ENCODE peak calls at places on chromosome 2, in four cellular contexts. One of them, this sample, is unnamed.

GRCh38 chr2:10162586-10163497 is 40.3 kb downstream of the RRM2 start:
- DNase-seq in IMR-90: no peak
- DNase-seq in left ventricle myocardium inferior: no peak
- DNase-seq in right lobe of liver: no peak
- DNase-seq in this sample: no peak

GRCh38 chr2:23595601-23596251 is 210.7 kb downstream of the KLHL29 start:
- DNase-seq in right lobe of liver: no peak
- DNase-seq in left ventricle myocardium inferior: no peak
- DNase-seq in IMR-90: peak; percentile 13
- DNase-seq in this sample: no peak

GRCh38 chr2:26691881-26692813 is at the start of gene KCNK3:
- DNase-seq in IMR-90: peak; percentile 25
- DNase-seq in left ventricle myocardium inferior: peak; percentile 70
- DNase-seq in right lobe of liver: peak; percentile 40
- DNase-seq in this sample: peak; percentile 68

GRCh38 chr2:160156084-160156483 is 44.0 kb downstream of the ITGB6 start:
- DNase-seq in left ventricle myocardium inferior: no peak
- DNase-seq in IMR-90: no peak
- DNase-seq in right lobe of liver: no peak
- DNase-seq in this sample: no peak

GRCh38 chr2:28274911-28275685 is 117.6 kb upstream of the FOSL2 start:
- DNase-seq in left ventricle myocardium inferior: no peak
- DNase-seq in right lobe of liver: no peak
- DNase-seq in IMR-90: peak; percentile 98
- DNase-seq in this sample: peak; percentile 57

GRCh38 chr2:7004641-7005040 is 87.4 kb downstream of the RNF144A start:
- DNase-seq in left ventricle myocardium inferior: no peak
- DNase-seq in right lobe of liver: no peak
- DNase-seq in IMR-90: no peak
- DNase-seq in this sample: no peak

GRCh38 chr2:86788881-86789686 is 1.6 kb downstream of the CD8A start:
- DNase-seq in left ventricle myocardium inferior: no peak
- DNase-seq in IMR-90: no peak
- DNase-seq in right lobe of liver: no peak
- DNase-seq in this sample: no peak

GRCh38 chr2:160389875-160390274 is 103.7 kb downstream of the RBMS1 start:
- DNase-seq in right lobe of liver: no peak
- DNase-seq in left ventricle myocardium inferior: no peak
- DNase-seq in IMR-90: peak; percentile 64
- DNase-seq in this sample: no peak

GRCh38 chr2:42974697-42975357 is 182.4 kb upstream of the HAAO start:
- DNase-seq in right lobe of liver: peak; percentile 79
- DNase-seq in IMR-90: peak; percentile 63
- DNase-seq in left ventricle myocardium inferior: peak; percentile 79
- DNase-seq in this sample: peak; percentile 85

GRCh38 chr2:73920577-73921545 is 5.8 kb upstream of the DGUOK start:
- DNase-seq in right lobe of liver: peak; percentile 43
- DNase-seq in IMR-90: peak; percentile 38
- DNase-seq in left ventricle myocardium inferior: no peak
- DNase-seq in this sample: no peak

GRCh38 chr2:61247204-61247812 is 85.3 kb downstream of the C2orf74 start:
- DNase-seq in left ventricle myocardium inferior: no peak
- DNase-seq in right lobe of liver: no peak
- DNase-seq in IMR-90: peak; percentile 48
- DNase-seq in this sample: no peak

GRCh38 chr2:204950695-204951094 is 405.4 kb downstream of the PARD3B start:
- DNase-seq in IMR-90: peak; percentile 62
- DNase-seq in left ventricle myocardium inferior: no peak
- DNase-seq in right lobe of liver: no peak
- DNase-seq in this sample: no peak

GRCh38 chr2:950627-950992 is at the start of gene SNTG2:
- DNase-seq in left ventricle myocardium inferior: peak; percentile 35
- DNase-seq in right lobe of liver: peak; percentile 54
- DNase-seq in IMR-90: no peak
- DNase-seq in this sample: peak; percentile 20

GRCh38 chr2:178229927-178230326 is 35.6 kb downstream of the OSBPL6 start:
- DNase-seq in left ventricle myocardium inferior: no peak
- DNase-seq in right lobe of liver: no peak
- DNase-seq in IMR-90: no peak
- DNase-seq in this sample: no peak

GRCh38 chr2:11995381-11995947 is 249.0 kb downstream of the LPIN1 start:
- DNase-seq in left ventricle myocardium inferior: no peak
- DNase-seq in right lobe of liver: no peak
- DNase-seq in IMR-90: peak; percentile 47
- DNase-seq in this sample: no peak

GRCh38 chr2:30235859-30236535 is 4.7 kb downstream of the LBH start:
- DNase-seq in right lobe of liver: no peak
- DNase-seq in IMR-90: no peak
- DNase-seq in left ventricle myocardium inferior: no peak
- DNase-seq in this sample: no peak

GRCh38 chr2:239098288-239098970 is 250.5 kb downstream of the TWIST2 start:
- DNase-seq in right lobe of liver: no peak
- DNase-seq in left ventricle myocardium inferior: no peak
- DNase-seq in IMR-90: no peak
- DNase-seq in this sample: no peak

GRCh38 chr2:181420259-181421130 is 36.7 kb upstream of the ITGA4 start:
- DNase-seq in right lobe of liver: no peak
- DNase-seq in IMR-90: no peak
- DNase-seq in left ventricle myocardium inferior: no peak
- DNase-seq in this sample: no peak

GRCh38 chr2:64866797-64867196 is 122.4 kb upstream of the SLC1A4 start:
- DNase-seq in IMR-90: peak; percentile 98
- DNase-seq in left ventricle myocardium inferior: no peak
- DNase-seq in right lobe of liver: peak; percentile 52
- DNase-seq in this sample: no peak

GRCh38 chr2:31923662-31924061 is 87.1 kb downstream of the MEMO1 start:
- DNase-seq in right lobe of liver: no peak
- DNase-seq in IMR-90: no peak
- DNase-seq in left ventricle myocardium inferior: no peak
- DNase-seq in this sample: no peak

GRCh38 chr2:31920968-31921367 is 89.8 kb downstream of the MEMO1 start:
- DNase-seq in IMR-90: no peak
- DNase-seq in left ventricle myocardium inferior: no peak
- DNase-seq in right lobe of liver: no peak
- DNase-seq in this sample: no peak

GRCh38 chr2:31922542-31923408 is 88.0 kb downstream of the MEMO1 start:
- DNase-seq in IMR-90: no peak
- DNase-seq in right lobe of liver: no peak
- DNase-seq in left ventricle myocardium inferior: no peak
- DNase-seq in this sample: no peak

DNA sequence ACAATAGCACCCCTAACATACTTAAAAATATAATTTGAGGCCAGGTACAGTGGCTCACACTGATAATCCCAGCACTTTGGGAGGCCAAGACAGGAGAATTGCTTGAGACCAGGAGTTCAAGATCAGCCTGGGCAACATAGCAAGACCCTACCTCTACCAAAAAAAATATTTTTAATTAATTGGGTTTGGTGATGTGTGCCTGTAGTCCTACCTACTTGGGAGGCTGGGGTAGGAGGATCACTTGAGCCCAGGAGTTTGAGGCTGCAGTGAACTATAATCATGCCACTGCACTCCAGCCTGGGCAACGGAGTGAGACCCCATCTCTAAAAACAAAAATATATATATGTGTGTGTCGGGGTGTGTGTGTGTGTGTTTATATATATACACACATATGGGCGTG is 91.3 kb downstream of the MEMO1 start:
- DNase-seq in right lobe of liver: no peak
- DNase-seq in IMR-90: no peak
- DNase-seq in left ventricle myocardium inferior: no peak
- DNase-seq in this sample: no peak
- H3K4me1 ChIP-seq in right lobe of liver: no peaks in the 10 kb centered on the region
- H3K4me1 ChIP-seq in IMR-90: no peaks in the 10 kb centered on the region
- H3K4me1 ChIP-seq in left ventricle myocardium inferior: peaks cover 13% of the 10 kb centered on the region
- H3K4me1 ChIP-seq in this sample: peaks cover 7% of the 10 kb centered on the region

GRCh38 chr2:55051026-55051866 is 995 bp upstream of the RTN4 start:
- DNase-seq in IMR-90: peak; percentile 100
- DNase-seq in left ventricle myocardium inferior: peak; percentile 24
- DNase-seq in right lobe of liver: no peak
- DNase-seq in this sample: peak; percentile 63
- H3K4me1 ChIP-seq in IMR-90: peaks cover 2% of the 10 kb centered on the region
- H3K4me1 ChIP-seq in left ventricle myocardium inferior: peaks cover 51% of the 10 kb centered on the region
- H3K4me1 ChIP-seq in right lobe of liver: no peaks in the 10 kb centered on the region
- H3K4me1 ChIP-seq in this sample: peaks cover 9% of the 10 kb centered on the region

GRCh38 chr2:2591542-2591940 is 260.5 kb upstream of the MYT1L start:
- DNase-seq in left ventricle myocardium inferior: no peak
- DNase-seq in IMR-90: no peak
- DNase-seq in right lobe of liver: no peak
- DNase-seq in this sample: no peak
- H3K4me1 ChIP-seq in left ventricle myocardium inferior: no peaks in the 10 kb centered on the region
- H3K4me1 ChIP-seq in IMR-90: no peaks in the 10 kb centered on the region
- H3K4me1 ChIP-seq in right lobe of liver: no peaks in the 10 kb centered on the region
- H3K4me1 ChIP-seq in this sample: no peaks in the 10 kb centered on the region

DNA sequence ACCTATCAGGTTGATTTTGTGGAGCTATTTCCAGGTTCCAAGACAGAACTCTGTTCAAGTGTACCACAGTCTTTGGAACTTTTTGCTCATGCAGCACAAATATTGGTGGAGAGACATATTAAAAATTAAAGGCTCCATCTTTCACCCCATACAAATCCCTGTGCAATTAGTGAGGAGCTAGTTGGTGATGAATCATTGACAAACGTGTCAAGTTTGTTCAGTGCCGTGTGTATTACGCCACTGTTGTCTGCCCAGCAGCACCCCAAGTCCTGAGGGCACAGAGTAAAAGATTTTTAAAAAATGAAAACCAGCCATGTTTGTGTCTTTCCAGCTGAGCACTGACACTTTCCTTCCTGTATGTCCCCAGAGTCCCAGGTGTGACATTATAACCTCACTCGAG is 9.3 kb downstream of the ATOH8 start:
- DNase-seq in right lobe of liver: no peak
- DNase-seq in left ventricle myocardium inferior: no peak
- DNase-seq in IMR-90: no peak
- DNase-seq in this sample: no peak
- H3K4me1 ChIP-seq in right lobe of liver: no peaks in the 10 kb centered on the region
- H3K4me1 ChIP-seq in left ventricle myocardium inferior: peaks cover 98% of the 10 kb centered on the region
- H3K4me1 ChIP-seq in IMR-90: peaks cover 18% of the 10 kb centered on the region
- H3K4me1 ChIP-seq in this sample: peaks cover 69% of the 10 kb centered on the region

GRCh38 chr2:62309081-62309464 is 113.2 kb downstream of the B3GNT2 start:
- DNase-seq in right lobe of liver: no peak
- DNase-seq in left ventricle myocardium inferior: no peak
- DNase-seq in IMR-90: no peak
- DNase-seq in this sample: no peak

GRCh38 chr2:62305421-62306176 is 109.7 kb downstream of the B3GNT2 start:
- DNase-seq in IMR-90: no peak
- DNase-seq in right lobe of liver: no peak
- DNase-seq in left ventricle myocardium inferior: no peak
- DNase-seq in this sample: peak; percentile 16

GRCh38 chr2:62304429-62305417 is 108.8 kb downstream of the B3GNT2 start:
- DNase-seq in IMR-90: peak; percentile 73
- DNase-seq in right lobe of liver: peak; percentile 71
- DNase-seq in left ventricle myocardium inferior: peak; percentile 45
- DNase-seq in this sample: peak; percentile 56

GRCh38 chr2:62307469-62308389 is 111.8 kb downstream of the B3GNT2 start:
- DNase-seq in left ventricle myocardium inferior: no peak
- DNase-seq in right lobe of liver: no peak
- DNase-seq in IMR-90: no peak
- DNase-seq in this sample: no peak

DNA sequence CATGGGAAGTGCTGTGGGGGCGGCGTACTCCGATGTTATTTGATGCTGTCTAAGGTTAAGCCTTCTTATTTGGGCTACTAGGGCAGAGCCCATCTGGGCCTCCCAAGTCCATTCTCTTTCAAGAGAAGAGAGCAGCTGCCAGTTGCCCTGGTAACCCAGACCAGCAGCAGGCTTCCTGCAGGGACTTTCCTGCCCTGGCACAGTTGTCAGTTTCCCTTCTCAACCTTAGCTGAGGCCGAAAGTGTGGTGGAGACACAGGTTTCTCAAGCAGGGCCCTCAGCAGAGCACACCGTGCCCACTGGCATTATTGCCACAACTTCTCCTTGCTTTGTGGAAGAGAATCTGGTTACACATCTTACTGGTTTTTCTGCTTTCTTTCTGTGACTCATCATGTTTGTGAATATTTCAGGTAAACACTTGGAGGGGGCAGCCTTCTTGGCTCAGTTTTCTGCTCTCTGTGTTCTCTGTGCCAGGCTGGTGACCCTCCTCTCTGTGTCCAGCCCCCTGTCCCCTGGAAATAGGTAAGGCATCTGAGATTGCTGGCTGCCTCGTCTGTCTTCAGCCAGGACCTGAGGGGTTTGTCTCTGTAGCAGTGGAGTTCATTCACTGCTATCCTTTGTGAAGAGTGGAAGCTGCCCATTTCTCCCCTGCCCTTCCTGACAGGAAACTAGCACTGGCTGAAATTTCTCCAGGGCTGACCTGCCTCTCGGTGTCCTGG is 111.0 kb downstream of the B3GNT2 start:
- DNase-seq in IMR-90: peak; percentile 6
- DNase-seq in left ventricle myocardium inferior: no peak
- DNase-seq in right lobe of liver: no peak
- DNase-seq in this sample: no peak
- H3K4me1 ChIP-seq in IMR-90: peaks cover 3% of the 10 kb centered on the region
- H3K4me1 ChIP-seq in left ventricle myocardium inferior: peaks cover 57% of the 10 kb centered on the region
- H3K4me1 ChIP-seq in right lobe of liver: no peaks in the 10 kb centered on the region
- H3K4me1 ChIP-seq in this sample: peaks cover 58% of the 10 kb centered on the region

GRCh38 chr2:216657086-216657855 is 24.1 kb downstream of the IGFBP2 start:
- DNase-seq in left ventricle myocardium inferior: no peak
- DNase-seq in IMR-90: no peak
- DNase-seq in right lobe of liver: no peak
- DNase-seq in this sample: no peak

GRCh38 chr2:216659301-216659700 is 26.1 kb downstream of the IGFBP2 start:
- DNase-seq in left ventricle myocardium inferior: no peak
- DNase-seq in right lobe of liver: no peak
- DNase-seq in IMR-90: no peak
- DNase-seq in this sample: no peak

GRCh38 chr2:216660496-216660895 is 27.3 kb downstream of the IGFBP2 start:
- DNase-seq in right lobe of liver: no peak
- DNase-seq in left ventricle myocardium inferior: no peak
- DNase-seq in IMR-90: no peak
- DNase-seq in this sample: no peak

GRCh38 chr2:216657963-216658362 is 24.7 kb downstream of the IGFBP2 start:
- DNase-seq in right lobe of liver: no peak
- DNase-seq in IMR-90: no peak
- DNase-seq in left ventricle myocardium inferior: no peak
- DNase-seq in this sample: no peak

DNA sequence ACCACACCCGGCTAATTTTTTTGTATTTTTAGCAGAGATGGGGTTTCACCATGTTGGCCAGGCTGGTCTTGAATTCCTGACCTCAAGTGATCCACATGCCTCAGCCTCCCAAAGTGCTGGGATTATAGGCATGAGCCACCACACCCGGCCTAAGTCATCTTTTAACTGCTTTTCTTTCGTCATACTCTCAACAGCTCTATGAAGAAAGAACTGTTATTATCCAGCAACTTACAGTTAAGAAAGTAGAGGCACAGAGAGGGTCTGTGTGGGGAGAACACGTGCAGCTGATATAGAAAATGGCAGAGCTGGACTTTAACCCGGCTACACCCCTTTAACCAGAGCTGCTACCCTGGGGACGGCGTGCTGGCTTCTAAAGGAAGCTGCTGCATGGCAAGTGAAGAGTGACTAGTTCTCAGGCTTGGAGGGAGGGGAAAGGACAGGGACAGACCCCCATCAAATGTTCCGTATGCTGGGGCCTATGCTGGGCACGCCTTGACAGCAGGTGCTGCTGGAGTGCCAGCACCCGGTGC is 25.5 kb downstream of the IGFBP2 start:
- DNase-seq in left ventricle myocardium inferior: no peak
- DNase-seq in right lobe of liver: no peak
- DNase-seq in IMR-90: no peak
- DNase-seq in this sample: no peak
- H3K4me1 ChIP-seq in left ventricle myocardium inferior: peaks cover 6% of the 10 kb centered on the region
- H3K4me1 ChIP-seq in right lobe of liver: no peaks in the 10 kb centered on the region
- H3K4me1 ChIP-seq in IMR-90: peaks cover 5% of the 10 kb centered on the region
- H3K4me1 ChIP-seq in this sample: peaks cover 3% of the 10 kb centered on the region

GRCh38 chr2:101816598-101816997 is 119.1 kb downstream of the MAP4K4 start:
- DNase-seq in right lobe of liver: no peak
- DNase-seq in left ventricle myocardium inferior: no peak
- DNase-seq in IMR-90: no peak
- DNase-seq in this sample: no peak
- H3K4me1 ChIP-seq in right lobe of liver: no peaks in the 10 kb centered on the region
- H3K4me1 ChIP-seq in left ventricle myocardium inferior: peaks cover 97% of the 10 kb centered on the region
- H3K4me1 ChIP-seq in IMR-90: peaks cover 31% of the 10 kb centered on the region
- H3K4me1 ChIP-seq in this sample: peaks cover 94% of the 10 kb centered on the region

This sample was measured in heart right ventricle.